ENCODE peak calls at places on chromosomes 12 and 14, in eight cellular contexts. Y is breast epithelium, C is gastrocnemius medialis, R is ovary, B is transverse colon, N is esophagus squamous epithelium, A is endothelial cell of umbilical vein, J is A549. W is an unnamed sample.

GRCh38 chr12:23867794-23868193 is 81.7 kb downstream of the SOX5 start:
- DNase-seq in Y (no peak), A (no peak), N (no peak), C (no peak), B (no peak), R (no peak), J (no peak), W (no peak)

GRCh38 chr12:14629832-14630688 is 62.4 kb upstream of the PLBD1 start:
- DNase-seq in B (peak; percentile 84), Y (peak; percentile 63), N (no peak), C (peak; percentile 46), J (peak; percentile 79), R (peak; percentile 43), A (peak; percentile 70), W (no peak)

GRCh38 chr12:66117242-66117641 is 13.3 kb downstream of the LLPH start:
- DNase-seq in B (no peak), N (no peak), A (no peak), J (no peak), R (no peak), Y (no peak), C (no peak), W (no peak)

GRCh38 chr14:67602995-67603545 is 3.0 kb upstream of the PIGH start:
- DNase-seq in J (no peak), N (no peak), A (no peak), R (no peak), Y (no peak), B (no peak), C (no peak), W (no peak)

GRCh38 chr14:49408187-49408963 is 177.8 kb downstream of the RPS29 start:
- DNase-seq in Y (no peak), B (no peak), A (no peak), C (no peak), N (no peak), R (no peak), J (no peak), W (no peak)

GRCh38 chr12:25839470-25839869 is 119.0 kb upstream of the RASSF8 start:
- DNase-seq in A (peak; percentile 55), C (no peak), J (peak; percentile 60), N (no peak), B (no peak), R (no peak), Y (no peak), W (no peak)

GRCh38 chr14:61753631-61754030 is 8.6 kb upstream of the SNAPC1 start:
- DNase-seq in N (no peak), J (no peak), Y (no peak), R (no peak), A (no peak), B (no peak), C (no peak), W (no peak)

GRCh38 chr12:122935318-122935717 is 30.9 kb downstream of the ABCB9 start:
- DNase-seq in R (no peak), N (no peak), A (no peak), Y (no peak), B (no peak), C (no peak), J (no peak), W (no peak)

GRCh38 chr12:101229841-101230241 is 19.8 kb upstream of the SLC5A8 start:
- DNase-seq in J (no peak), B (no peak), C (no peak), A (no peak), N (no peak), Y (no peak), R (no peak), W (no peak)

GRCh38 chr14:38056270-38056669 is 151.4 kb upstream of the SSTR1 start:
- DNase-seq in B (no peak), N (no peak), J (no peak), C (no peak), A (no peak), R (no peak), Y (no peak), W (no peak)

GRCh38 chr14:100400115-100400514 is 77.0 kb downstream of the SLC25A47 start:
- DNase-seq in J (no peak), Y (no peak), R (no peak), A (no peak), N (no peak), C (no peak), B (peak; percentile 54), W (no peak)

GRCh38 chr12:54012631-54013398 is 4.0 kb downstream of the HOXC8 start:
- DNase-seq in J (peak; percentile 47), Y (no peak), B (no peak), N (no peak), R (no peak), A (no peak), C (no peak), W (no peak)

DNA sequence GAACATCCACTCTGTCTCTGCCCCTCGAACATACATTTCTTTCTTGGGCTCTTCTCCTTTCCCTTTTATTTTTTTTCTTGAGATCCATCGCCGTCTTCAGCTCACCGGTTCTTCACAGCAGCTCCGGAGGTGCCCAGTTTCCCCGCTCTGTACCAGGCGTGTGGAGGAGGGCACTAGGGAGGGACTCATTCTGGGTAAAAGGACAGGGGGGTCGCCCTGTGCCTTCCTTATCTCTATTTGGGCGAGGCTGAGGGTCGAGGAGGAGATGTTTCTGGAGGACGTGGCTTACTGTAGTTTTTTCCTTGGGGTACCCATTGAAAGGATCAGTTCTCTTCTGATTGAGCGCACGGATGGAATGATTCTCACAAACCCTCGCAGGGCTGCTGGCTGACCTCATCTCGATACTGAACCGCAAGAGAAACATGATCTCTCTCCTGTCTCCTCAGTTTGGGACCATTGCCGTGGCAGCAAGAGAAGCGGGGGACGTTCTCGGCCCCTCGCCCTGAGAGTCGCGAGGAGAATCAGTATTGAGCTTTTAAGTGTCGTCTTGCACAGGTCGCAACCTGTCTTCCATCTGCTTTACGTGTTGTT is 386 bp downstream of the LIN52 start:
- DNase-seq in R (peak; percentile 30), J (peak; percentile 9), B (no peak), C (no peak), A (no peak), N (no peak), Y (no peak), W (peak; percentile 7)
- TF ChIP-seq POLR2A in R (peak; percentile 25), J (no peak), B (no peak), C (no peak), A (no peak), N (no peak), Y (no peak), W (peak; percentile 39)

DNA sequence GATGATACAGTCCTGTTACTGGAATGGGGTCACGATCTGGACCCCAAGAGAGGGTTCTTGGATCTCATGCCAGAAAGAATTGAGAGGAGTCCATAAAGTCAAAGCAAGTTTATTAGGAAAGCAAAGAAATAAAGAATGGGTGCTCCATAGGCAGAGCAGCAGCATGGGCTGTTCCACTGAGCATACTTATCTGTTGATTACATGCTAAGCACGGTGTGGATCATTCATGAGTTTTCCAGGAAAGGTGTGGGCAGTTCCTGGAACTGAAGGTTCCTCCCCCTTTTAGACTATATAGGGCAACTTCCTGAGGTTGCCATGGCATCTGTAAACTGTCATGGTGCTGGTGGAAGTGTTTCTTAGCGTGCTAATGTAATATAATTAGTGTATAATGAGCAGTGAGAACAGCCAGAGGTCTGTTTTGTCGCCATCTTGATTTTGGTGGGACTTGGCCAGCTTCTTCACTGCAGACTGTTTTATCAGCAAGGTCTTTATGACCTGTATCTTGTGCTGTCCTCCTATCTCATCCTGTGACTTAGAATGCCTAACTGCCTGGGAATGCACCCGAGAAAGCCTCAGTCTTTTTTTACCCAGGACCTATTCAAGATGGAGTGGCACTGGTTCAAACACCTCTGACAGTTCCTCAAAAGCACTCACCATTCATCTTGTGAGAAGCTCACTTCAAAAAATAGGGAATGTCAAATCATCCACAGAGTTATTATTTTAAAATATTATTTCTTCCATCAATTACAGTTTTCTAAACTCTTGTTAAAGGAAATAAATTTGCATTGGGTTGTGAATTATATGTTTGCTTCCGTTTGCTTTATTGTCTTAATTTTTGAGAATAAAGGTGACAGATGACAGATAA is 1358.8 kb upstream of the TMEM132C start:
- DNase-seq in Y (no peak), J (no peak), N (no peak), C (no peak), B (no peak), A (no peak), R (no peak), W (no peak)
- TF ChIP-seq POLR2A in Y (no peak), J (no peak), N (no peak), C (no peak), B (no peak), A (no peak), R (no peak), W (no peak)

DNA sequence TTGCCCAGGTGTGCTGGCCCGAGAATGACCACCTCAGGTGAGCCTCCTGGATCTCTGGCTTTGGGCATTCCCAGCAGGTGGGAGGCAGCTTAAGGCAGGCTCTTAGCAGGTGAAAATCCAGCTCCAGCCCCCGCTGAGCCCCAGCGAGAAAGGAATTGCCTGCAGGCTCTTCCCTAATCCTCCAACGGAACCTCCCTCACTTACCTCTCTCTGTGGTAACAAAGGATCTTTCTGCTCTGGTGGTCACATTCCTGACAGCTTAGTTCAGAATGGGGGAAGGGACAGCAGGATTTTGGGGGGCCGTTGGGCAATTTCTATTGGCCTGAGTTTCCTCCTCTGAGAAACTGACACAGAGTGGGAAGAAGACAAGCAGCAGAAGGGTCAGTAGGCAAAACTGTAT is 116.0 kb upstream of the LHX5 start:
- DNase-seq in N (no peak), B (no peak), Y (no peak), R (no peak), A (no peak), C (no peak), J (no peak), W (no peak)
- TF ChIP-seq POLR2A in N (no peak), B (no peak), Y (no peak), R (no peak), A (no peak), C (no peak), J (no peak), W (no peak)

GRCh38 chr12:12560587-12561304 is 1.9 kb downstream of the DUSP16 start:
- DNase-seq in R (peak; percentile 35), C (peak; percentile 51), B (peak; percentile 68), N (no peak), Y (no peak), A (peak; percentile 74), J (peak; percentile 83), W (no peak)

GRCh38 chr12:12561305-12562015 is 1.2 kb downstream of the DUSP16 start:
- DNase-seq in A (no peak), R (peak; percentile 77), J (peak; percentile 64), B (peak; percentile 64), N (no peak), Y (peak; percentile 70), C (peak; percentile 79), W (no peak)

GRCh38 chr12:12563529-12563928 is 866 bp upstream of the DUSP16 start:
- DNase-seq in R (no peak), C (no peak), B (no peak), N (no peak), J (no peak), Y (no peak), A (peak; percentile 36), W (no peak)

GRCh38 chr12:12562016-12562483 is 613 bp downstream of the DUSP16 start:
- DNase-seq in Y (no peak), J (peak; percentile 33), B (peak; percentile 27), A (peak; percentile 29), R (peak; percentile 70), N (no peak), C (peak; percentile 19), W (peak; percentile 23)

DNA sequence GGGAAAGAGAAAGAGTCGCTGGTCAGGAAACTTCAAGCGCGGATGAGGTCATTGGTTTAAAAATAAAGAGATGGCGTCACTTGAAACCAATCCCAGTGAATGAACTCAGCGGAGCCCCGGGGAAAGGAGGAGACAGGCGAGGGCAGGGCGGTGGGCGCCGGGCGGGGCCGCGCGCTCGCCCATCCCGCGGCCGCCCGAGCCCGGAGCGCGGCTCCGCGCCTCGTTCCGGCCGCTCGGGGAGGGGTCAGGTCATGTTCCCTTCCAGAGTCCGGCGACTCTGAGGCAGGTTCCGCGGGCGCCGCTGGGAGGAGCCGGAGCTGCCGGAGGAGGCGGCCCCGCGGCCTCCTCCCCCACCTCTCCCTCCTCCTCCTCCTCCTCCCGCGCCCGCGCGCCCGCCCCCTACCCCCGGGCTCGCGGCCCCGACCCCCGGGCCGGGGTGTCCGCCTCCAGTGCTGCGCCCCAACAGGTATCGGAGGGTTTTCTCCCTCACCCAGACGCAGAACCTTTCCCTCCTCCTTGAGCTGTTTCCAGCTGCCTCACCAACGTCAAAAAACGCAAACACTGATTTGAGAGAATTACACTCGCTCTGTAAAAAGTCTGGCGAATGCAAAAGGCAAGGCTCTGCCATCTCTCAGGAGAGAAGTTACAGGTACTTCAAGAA is at the start of gene DUSP16:
- DNase-seq in J (peak; percentile 95), R (peak; percentile 92), Y (peak; percentile 88), C (peak; percentile 92), N (peak; percentile 28), A (peak; percentile 95), B (peak; percentile 92), W (peak; percentile 63)
- TF ChIP-seq POLR2A in J (peak; percentile 44), R (peak; percentile 82), Y (no peak), C (peak; percentile 94), N (peak; percentile 82), A (peak; percentile 56), B (peak; percentile 49), W (peak; percentile 81)